ENCODE peak calls at places on chromosomes 2 and 18, in five cellular contexts. C, V, S, P and F are unnamed samples.

GRCh38 chr2:203809991-203810510 is 57.5 kb upstream of the CTLA4 start:
- DNase-seq in C (no peak), V (no peak), S (no peak), P (no peak), F (no peak)

GRCh38 chr18:46084431-46084830 is 12.4 kb upstream of the PSTPIP2 start:
- DNase-seq in C (no peak), V (no peak), S (no peak), P (no peak), F (no peak)

GRCh38 chr2:105085525-105085924 is 47.7 kb downstream of the MRPS9 start:
- DNase-seq in C (no peak), V (no peak), S (peak; percentile 48), P (no peak), F (no peak)

GRCh38 chr2:189799531-189799930 is 15.3 kb downstream of the PMS1 start:
- DNase-seq in C (no peak), V (peak; percentile 75), S (no peak), P (no peak), F (peak; percentile 76)

GRCh38 chr2:165897741-165898140 is 55.8 kb downstream of the TTC21B start:
- DNase-seq in C (no peak), V (no peak), S (no peak), P (no peak), F (no peak)

GRCh38 chr2:74199275-74199701 is 873 bp downstream of the MTHFD2 start:
- DNase-seq in C (no peak), V (no peak), S (no peak), P (no peak), F (no peak)

GRCh38 chr18:33802955-33803354 is 224.9 kb downstream of the ASXL3 start:
- DNase-seq in C (no peak), V (no peak), S (no peak), P (no peak), F (no peak)

GRCh38 chr2:222399038-222399783 is 25.1 kb upstream of the SGPP2 start:
- DNase-seq in C (no peak), V (no peak), S (no peak), P (no peak), F (no peak)

GRCh38 chr2:238684362-238685326 is 163.2 kb upstream of the TWIST2 start:
- DNase-seq in C (no peak), V (peak; percentile 99), S (no peak), P (no peak), F (peak; percentile 99)

GRCh38 chr18:47397671-47398319 is 146.3 kb upstream of the SKOR2 start:
- DNase-seq in C (peak; percentile 49), V (no peak), S (peak; percentile 80), P (peak; percentile 17), F (no peak)

GRCh38 chr2:160076935-160077334 is 14.5 kb upstream of the PLA2R1 start:
- DNase-seq in C (no peak), V (no peak), S (no peak), P (peak; percentile 62), F (no peak)

DNA sequence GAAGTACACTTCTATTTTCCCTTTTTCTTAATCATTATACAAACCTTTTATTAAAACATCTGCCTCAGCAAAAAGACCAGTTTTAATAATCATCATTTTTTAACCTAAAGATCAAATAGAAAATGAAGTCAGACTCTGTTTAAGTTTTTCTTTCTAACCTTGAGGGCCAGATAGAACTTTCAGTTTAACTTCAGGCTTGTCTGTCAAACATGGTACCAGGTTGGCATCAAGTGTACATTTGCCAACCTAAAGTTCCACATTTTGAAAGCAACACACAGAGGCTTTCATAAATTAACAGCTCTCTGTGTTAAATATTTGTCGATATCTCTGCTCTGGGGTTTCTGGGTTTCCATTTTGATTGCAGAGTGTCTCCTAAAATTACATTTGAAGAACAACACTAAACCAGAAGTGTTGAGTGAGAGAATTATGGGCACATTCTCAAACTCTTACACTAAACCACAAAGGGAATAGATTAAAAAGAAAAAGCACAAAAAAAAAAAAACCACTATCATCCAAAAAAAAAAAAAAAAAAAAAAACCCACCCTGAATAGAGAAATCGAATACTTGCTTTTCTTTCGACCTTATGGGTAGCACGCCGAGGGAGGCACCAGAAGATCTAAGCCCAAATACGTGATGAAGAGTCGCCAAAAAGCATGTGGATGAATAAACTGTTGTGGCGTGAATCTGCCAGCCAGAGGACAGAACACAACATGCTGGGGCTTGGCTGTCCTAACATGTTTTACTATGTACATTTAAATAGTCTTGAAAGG is 166.2 kb downstream of the TCF4 start:
- DNase-seq in C (no peak), V (peak; percentile 53), S (peak; percentile 54), P (no peak), F (peak; percentile 74)
- H3K27ac ChIP-seq in C (no peak overlapping the region), V (peak overlapping the region; percentile 60), S (peak overlapping the region; percentile 98), P (no peak overlapping the region), F (peak overlapping the region; percentile 67)

DNA sequence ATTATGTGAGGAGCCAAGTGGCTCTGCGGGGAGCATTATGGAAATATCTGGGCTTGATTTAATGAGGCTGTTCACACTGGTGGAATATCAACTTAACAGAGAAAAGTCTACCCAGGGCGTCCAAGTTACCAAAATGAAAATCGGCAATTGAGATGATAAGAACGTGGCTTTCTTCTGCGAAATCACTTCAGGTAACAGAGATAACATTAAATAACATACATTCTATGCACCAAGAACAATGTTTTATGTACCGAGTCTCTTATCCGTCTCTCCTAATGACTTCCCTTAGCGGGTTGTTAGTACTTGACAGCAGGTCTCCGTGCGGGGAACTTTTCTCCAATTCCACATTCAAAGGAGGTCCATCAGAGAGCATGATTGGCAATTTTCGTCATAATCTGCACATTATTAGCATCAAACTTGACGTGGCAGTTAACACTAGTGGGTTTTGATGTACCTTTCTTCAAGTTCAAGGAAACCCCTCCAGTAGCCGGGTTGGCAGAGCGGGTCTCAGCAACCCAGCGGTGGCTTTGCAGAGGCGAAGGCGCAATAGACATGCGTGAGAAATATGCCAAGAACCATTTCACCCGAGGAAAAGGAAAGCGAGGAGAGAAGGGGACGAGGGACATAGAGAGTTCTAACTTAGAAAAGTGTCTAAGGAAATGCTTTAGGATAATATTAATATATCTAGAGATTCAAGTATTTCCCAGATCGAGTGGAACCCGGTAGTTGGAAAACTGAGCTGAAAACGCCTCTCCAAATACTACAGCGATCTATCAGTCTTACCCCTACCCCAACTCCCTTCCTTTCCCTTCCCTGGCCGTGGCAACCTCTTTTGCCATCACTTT is 5.1 kb downstream of the EVX2 start:
- DNase-seq in C (no peak), V (no peak), S (no peak), P (no peak), F (no peak)
- H2AFZ ChIP-seq in C (peak overlapping the region; percentile 79), V (no peak overlapping the region), S (no peak overlapping the region), P (no peak overlapping the region), F (no peak overlapping the region)

GRCh38 chr2:62054029-62054791 is 141.7 kb upstream of the B3GNT2 start:
- DNase-seq in C (no peak), V (no peak), S (no peak), P (no peak), F (no peak)

GRCh38 chr2:62055724-62056336 is 140.1 kb upstream of the B3GNT2 start:
- DNase-seq in C (no peak), V (no peak), S (no peak), P (no peak), F (no peak)

GRCh38 chr2:62046141-62046540 is 140.7 kb downstream of the COMMD1 start:
- DNase-seq in C (no peak), V (no peak), S (no peak), P (no peak), F (no peak)

GRCh38 chr2:62054916-62055315 is 141.0 kb upstream of the B3GNT2 start:
- DNase-seq in C (no peak), V (no peak), S (no peak), P (no peak), F (no peak)

GRCh38 chr2:62050456-62051045 is 145.1 kb downstream of the COMMD1 start:
- DNase-seq in C (no peak), V (no peak), S (no peak), P (no peak), F (no peak)
- H3K27ac ChIP-seq in C (no peak overlapping the region), V (no peak overlapping the region), S (no peak overlapping the region), P (no peak overlapping the region), F (no peak overlapping the region)

GRCh38 chr18:55416791-55417190 is 171.2 kb downstream of the TCF4 start:
- DNase-seq in C (no peak), V (peak; percentile 53), S (no peak), P (no peak), F (peak; percentile 59)
- H2AFZ ChIP-seq in C (no peak overlapping the region), V (no peak overlapping the region), S (no peak overlapping the region), P (no peak overlapping the region), F (no peak overlapping the region)